ENCODE peak calls at places on chromosome 1, in ten cellular contexts. F, U, A, M, S, V, O, N, G and C are unnamed samples.

GRCh38 chr1:225631041-225631663 is 21.8 kb downstream of the ENAH start:
- DNase-seq in F (no peak), N (no peak), V (no peak), G (no peak), S (no peak), O (no peak), A (no peak), M (no peak), U (no peak), C (no peak)

GRCh38 chr1:205590457-205590768 is 41.4 kb downstream of the ELK4 start:
- DNase-seq in U (no peak), N (no peak), V (peak; percentile 37), F (no peak), A (no peak), S (no peak), M (no peak), G (no peak), O (no peak), C (no peak)

GRCh38 chr1:156371553-156372264 is 2.7 kb downstream of the RHBG start:
- DNase-seq in A (no peak), G (no peak), M (peak; percentile 79), S (peak; percentile 78), O (peak; percentile 82), N (peak; percentile 29), V (no peak), U (no peak), F (no peak), C (no peak)

GRCh38 chr1:20725189-20726106 is 7.1 kb downstream of the SH2D5 start:
- DNase-seq in G (peak; percentile 80), F (peak; percentile 57), N (no peak), S (peak; percentile 68), O (no peak), V (peak; percentile 62), M (peak; percentile 64), A (no peak), U (peak; percentile 24), C (no peak)

GRCh38 chr1:212792396-212792908 is 758 bp downstream of the TATDN3 start:
- DNase-seq in S (no peak), G (no peak), F (no peak), N (no peak), M (no peak), V (no peak), O (no peak), U (no peak), A (no peak), C (no peak)

GRCh38 chr1:236741757-236742156 is 53.3 kb upstream of the MTR start:
- DNase-seq in V (no peak), G (no peak), N (no peak), S (no peak), F (no peak), A (no peak), U (no peak), O (no peak), M (no peak), C (no peak)

GRCh38 chr1:37634554-37635308 is at the start of gene RSPO1:
- DNase-seq in A (peak; percentile 23), S (peak; percentile 20), M (no peak), G (no peak), O (no peak), N (no peak), U (peak; percentile 47), F (no peak), V (no peak), C (no peak)

GRCh38 chr1:13540871-13541270 is 27.1 kb upstream of the LRRC38 start:
- DNase-seq in U (no peak), N (peak; percentile 87), G (no peak), O (no peak), V (no peak), A (no peak), S (no peak), M (peak; percentile 76), F (peak; percentile 83), C (no peak)

DNA sequence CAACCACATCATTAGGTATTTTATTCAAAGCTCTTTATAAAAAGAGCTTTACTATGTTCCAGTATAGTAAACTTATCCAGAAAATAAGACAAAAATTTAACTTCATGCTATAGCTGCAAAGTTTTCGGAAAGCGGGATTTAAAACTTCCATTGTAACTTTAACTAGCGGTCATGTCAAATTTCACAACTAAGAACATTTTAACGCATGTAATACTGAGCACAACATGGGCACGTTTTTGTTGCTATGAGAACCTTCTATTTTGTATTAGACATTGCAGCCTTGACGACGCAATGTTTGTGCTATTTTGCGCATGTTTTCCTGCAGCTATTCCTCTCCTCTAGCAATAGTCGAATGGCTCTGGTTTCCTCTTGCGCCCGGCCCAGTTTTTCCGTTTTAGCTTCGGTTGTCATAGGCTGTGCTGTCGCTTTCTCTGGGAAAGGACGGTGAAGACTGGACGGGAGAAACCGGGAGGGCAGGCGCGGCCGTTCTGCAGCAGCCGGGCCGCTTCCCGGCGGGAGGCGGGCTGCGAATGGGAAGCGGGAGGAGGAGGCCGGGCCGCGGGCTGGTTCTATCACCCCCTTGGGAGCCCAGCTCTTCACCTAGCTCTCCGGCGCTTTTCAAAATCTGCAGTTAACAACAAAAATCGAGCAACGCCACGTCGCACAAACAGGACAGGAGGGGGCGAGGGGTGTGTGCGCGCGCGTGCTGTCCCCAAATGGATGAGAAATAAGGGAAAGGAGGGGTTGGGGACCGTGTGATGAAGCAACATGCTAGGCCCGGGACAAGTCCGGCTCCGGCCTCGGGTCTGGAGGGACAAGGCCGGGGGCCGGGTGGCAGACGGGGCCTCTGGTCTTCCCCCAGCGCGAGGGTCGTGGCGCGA is 105.3 kb upstream of the HNRNPU start:
- DNase-seq in S (peak; percentile 93), U (no peak), N (peak; percentile 87), V (peak; percentile 89), G (no peak), O (peak; percentile 84), A (peak; percentile 83), F (peak; percentile 91), M (peak; percentile 84), C (peak; percentile 73)
- TF ChIP-seq CTCF in S (no peak), U (no peak), N (no peak), V (no peak), G (no peak), O (no peak), A (no peak), F (no peak), M (no peak), C (no peak)

GRCh38 chr1:78232630-78233029 is 186.9 kb downstream of the GIPC2 start:
- DNase-seq in M (no peak), F (no peak), N (no peak), U (no peak), G (no peak), A (no peak), O (no peak), V (no peak), S (no peak), C (no peak)

GRCh38 chr1:78240755-78241154 is 195.0 kb downstream of the GIPC2 start:
- DNase-seq in F (no peak), N (no peak), G (no peak), U (no peak), V (no peak), S (no peak), M (no peak), O (no peak), A (no peak), C (no peak)

GRCh38 chr1:78231894-78232293 is 186.1 kb downstream of the GIPC2 start:
- DNase-seq in F (no peak), N (no peak), O (no peak), M (no peak), G (no peak), U (no peak), S (no peak), A (no peak), V (no peak), C (no peak)

GRCh38 chr1:78237364-78237916 is 191.7 kb downstream of the GIPC2 start:
- DNase-seq in O (peak; percentile 66), V (no peak), U (peak; percentile 75), G (no peak), N (no peak), S (no peak), M (no peak), A (no peak), F (no peak), C (no peak)

DNA sequence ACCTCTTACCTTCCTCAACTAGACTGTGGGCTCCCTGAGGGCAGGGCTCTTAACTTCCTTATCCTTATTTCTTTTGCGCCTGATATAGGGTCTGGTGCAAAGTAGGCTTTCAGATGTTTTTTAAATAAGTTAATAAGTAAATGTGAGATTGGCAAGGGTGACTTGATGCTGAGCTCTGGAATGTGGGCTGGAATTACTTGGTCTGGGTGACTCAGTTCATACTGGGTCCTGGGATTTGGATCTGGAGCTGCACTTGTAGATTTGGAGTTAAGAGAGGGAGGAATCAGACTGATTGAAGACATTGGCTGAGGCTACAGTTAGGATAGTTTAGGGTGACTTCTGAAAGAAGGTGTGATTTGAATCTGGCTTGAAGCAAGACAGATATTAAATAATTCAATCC is 190.9 kb downstream of the GIPC2 start:
- DNase-seq in V (no peak), N (no peak), F (no peak), G (no peak), S (no peak), M (no peak), O (no peak), A (no peak), U (no peak), C (no peak)
- H3K27me3 ChIP-seq in V (no peaks in the 10 kb centered on the region), N (no peaks in the 10 kb centered on the region), F (no peaks in the 10 kb centered on the region), G (no peaks in the 10 kb centered on the region), S (no peaks in the 10 kb centered on the region), M (no peaks in the 10 kb centered on the region), O (no peaks in the 10 kb centered on the region), A (peaks cover 65% of the 10 kb centered on the region), U (peaks cover 56% of the 10 kb centered on the region), C (no peaks in the 10 kb centered on the region)

GRCh38 chr1:161159087-161159914 is at the start of gene USP21:
- DNase-seq in U (peak; percentile 94), V (peak; percentile 95), A (peak; percentile 96), O (peak; percentile 94), F (peak; percentile 96), G (no peak), S (peak; percentile 87), N (peak; percentile 88), M (peak; percentile 93), C (peak; percentile 89)
- TF ChIP-seq CTCF in U (peak; percentile 25), V (no peak), A (peak; percentile 45), O (peak; percentile 9), F (no peak), G (peak; percentile 40), S (peak; percentile 30), N (no peak), M (peak; percentile 26), C (peak; percentile 24)

GRCh38 chr1:92479587-92479986 is 7.1 kb downstream of the GFI1 start:
- DNase-seq in F (no peak), S (no peak), G (no peak), A (no peak), O (no peak), U (no peak), V (no peak), M (no peak), N (no peak), C (no peak)

GRCh38 chr1:92480813-92481597 is 5.7 kb downstream of the GFI1 start:
- DNase-seq in F (no peak), V (no peak), A (peak; percentile 23), U (peak; percentile 54), N (no peak), S (no peak), G (no peak), O (peak; percentile 45), M (no peak), C (no peak)

GRCh38 chr1:92478393-92478792 is 8.3 kb downstream of the GFI1 start:
- DNase-seq in O (no peak), M (no peak), V (no peak), A (no peak), G (no peak), N (no peak), F (no peak), S (no peak), U (no peak), C (no peak)

GRCh38 chr1:92481598-92482403 is 4.9 kb downstream of the GFI1 start:
- DNase-seq in G (no peak), N (no peak), A (peak; percentile 33), O (peak; percentile 54), V (no peak), S (peak; percentile 36), U (peak; percentile 32), M (no peak), F (no peak), C (peak; percentile 36)

DNA sequence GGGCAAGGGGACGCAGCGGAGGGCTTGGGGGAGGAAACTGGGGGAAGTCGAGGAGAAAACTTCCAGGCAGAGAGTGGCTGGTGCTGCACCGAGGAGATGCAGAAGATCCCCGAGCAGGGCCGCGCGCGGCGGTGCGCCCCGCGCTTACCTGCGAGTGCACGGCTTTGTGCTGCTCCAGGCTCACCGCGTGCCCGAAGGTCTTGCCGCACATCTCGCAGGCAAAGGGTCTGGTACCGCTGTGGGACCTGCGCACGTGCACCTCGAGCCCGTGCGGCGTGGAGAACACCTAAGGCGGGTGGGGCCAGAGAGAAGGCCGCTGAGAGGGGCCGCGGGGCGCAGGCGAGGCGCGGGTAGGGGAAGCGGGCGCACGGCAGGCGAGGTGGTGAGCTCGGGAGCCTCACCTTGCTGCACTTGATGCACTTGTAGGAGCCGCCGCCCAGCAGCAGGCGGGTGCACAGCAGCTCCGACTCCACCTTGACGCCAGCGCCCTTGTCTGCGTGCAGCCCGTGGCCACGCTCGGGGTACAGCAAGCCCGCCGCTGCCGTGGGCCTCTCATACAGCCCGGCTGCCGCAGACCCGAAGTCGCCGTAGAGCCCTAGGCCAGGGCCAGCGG is 6.4 kb downstream of the GFI1 start:
- DNase-seq in F (no peak), G (no peak), M (no peak), U (peak; percentile 71), A (no peak), O (peak; percentile 48), N (no peak), S (no peak), V (no peak), C (no peak)
- H3K27me3 ChIP-seq in F (peaks cover 48% of the 10 kb centered on the region), G (peaks cover 89% of the 10 kb centered on the region), M (peaks cover 54% of the 10 kb centered on the region), U (peaks cover 71% of the 10 kb centered on the region), A (peaks cover 100% of the 10 kb centered on the region), O (peaks cover 65% of the 10 kb centered on the region), N (peaks cover 73% of the 10 kb centered on the region), S (peaks cover 73% of the 10 kb centered on the region), V (peaks cover 62% of the 10 kb centered on the region), C (no peaks in the 10 kb centered on the region)